ENCODE peak calls at places on chromosomes 13 and 19, in nine cellular contexts. One of them, this sample, is unnamed.

GRCh38 chr19:7408251-7408650 is 59.5 kb downstream of the ARHGEF18 start:
- DNase-seq in omental fat pad: no peak
- DNase-seq in cardiac muscle cell: no peak
- DNase-seq in GM23248: no peak
- DNase-seq in Daoy: no peak
- DNase-seq in GM18507: no peak
- DNase-seq in H9: no peak
- DNase-seq in T-helper 1 cell: no peak
- DNase-seq in CD4-positive, alpha-beta T cell: no peak
- DNase-seq in this sample: no peak

GRCh38 chr13:98014766-98015165 is 61.3 kb downstream of the IPO5 start:
- DNase-seq in CD4-positive, alpha-beta T cell: no peak
- DNase-seq in Daoy: peak; percentile 7
- DNase-seq in cardiac muscle cell: no peak
- DNase-seq in GM18507: no peak
- DNase-seq in GM23248: peak; percentile 93
- DNase-seq in H9: no peak
- DNase-seq in omental fat pad: no peak
- DNase-seq in T-helper 1 cell: no peak
- DNase-seq in this sample: no peak

GRCh38 chr13:30829788-30830637 is 76.1 kb upstream of the MEDAG start:
- DNase-seq in H9: no peak
- DNase-seq in GM23248: no peak
- DNase-seq in Daoy: peak; percentile 52
- DNase-seq in T-helper 1 cell: no peak
- DNase-seq in omental fat pad: no peak
- DNase-seq in GM18507: no peak
- DNase-seq in cardiac muscle cell: no peak
- DNase-seq in CD4-positive, alpha-beta T cell: no peak
- DNase-seq in this sample: no peak

GRCh38 chr19:12779162-12779993 is 4.0 kb upstream of the HOOK2 start:
- DNase-seq in GM18507: no peak
- DNase-seq in Daoy: peak; percentile 91
- DNase-seq in omental fat pad: no peak
- DNase-seq in cardiac muscle cell: peak; percentile 58
- DNase-seq in CD4-positive, alpha-beta T cell: no peak
- DNase-seq in T-helper 1 cell: no peak
- DNase-seq in GM23248: peak; percentile 88
- DNase-seq in H9: no peak
- DNase-seq in this sample: no peak

GRCh38 chr19:37941820-37942515 is 35.0 kb downstream of the SIPA1L3 start:
- DNase-seq in H9: no peak
- DNase-seq in Daoy: no peak
- DNase-seq in GM18507: no peak
- DNase-seq in T-helper 1 cell: no peak
- DNase-seq in GM23248: no peak
- DNase-seq in omental fat pad: no peak
- DNase-seq in cardiac muscle cell: no peak
- DNase-seq in CD4-positive, alpha-beta T cell: no peak
- DNase-seq in this sample: peak; percentile 41

GRCh38 chr19:3580156-3580955 is 4.9 kb upstream of the GIPC3 start:
- DNase-seq in T-helper 1 cell: no peak
- DNase-seq in GM18507: no peak
- DNase-seq in omental fat pad: no peak
- DNase-seq in H9: no peak
- DNase-seq in CD4-positive, alpha-beta T cell: no peak
- DNase-seq in Daoy: peak; percentile 49
- DNase-seq in GM23248: peak; percentile 97
- DNase-seq in cardiac muscle cell: no peak
- DNase-seq in this sample: peak; percentile 39

GRCh38 chr13:27341616-27342015 is 71.0 kb downstream of the RASL11A start:
- DNase-seq in GM23248: no peak
- DNase-seq in CD4-positive, alpha-beta T cell: no peak
- DNase-seq in GM18507: no peak
- DNase-seq in T-helper 1 cell: no peak
- DNase-seq in Daoy: no peak
- DNase-seq in H9: no peak
- DNase-seq in omental fat pad: peak; percentile 39
- DNase-seq in cardiac muscle cell: no peak
- DNase-seq in this sample: no peak

GRCh38 chr13:34671136-34671535 is 270.9 kb upstream of the NBEA start:
- DNase-seq in cardiac muscle cell: no peak
- DNase-seq in CD4-positive, alpha-beta T cell: no peak
- DNase-seq in omental fat pad: no peak
- DNase-seq in T-helper 1 cell: no peak
- DNase-seq in GM23248: peak; percentile 12
- DNase-seq in H9: no peak
- DNase-seq in GM18507: no peak
- DNase-seq in Daoy: no peak
- DNase-seq in this sample: no peak

GRCh38 chr13:91459485-91459884 is 61.1 kb downstream of the GPC5 start:
- DNase-seq in GM18507: no peak
- DNase-seq in T-helper 1 cell: no peak
- DNase-seq in Daoy: no peak
- DNase-seq in cardiac muscle cell: no peak
- DNase-seq in omental fat pad: no peak
- DNase-seq in CD4-positive, alpha-beta T cell: no peak
- DNase-seq in H9: no peak
- DNase-seq in GM23248: no peak
- DNase-seq in this sample: no peak

GRCh38 chr13:111664696-111665095 is 344.3 kb downstream of the TEX29 start:
- DNase-seq in GM18507: no peak
- DNase-seq in cardiac muscle cell: no peak
- DNase-seq in Daoy: no peak
- DNase-seq in T-helper 1 cell: no peak
- DNase-seq in omental fat pad: no peak
- DNase-seq in CD4-positive, alpha-beta T cell: no peak
- DNase-seq in GM23248: no peak
- DNase-seq in H9: peak; percentile 9
- DNase-seq in this sample: no peak

GRCh38 chr19:41703602-41704293 is 4.7 kb upstream of the CEACAM5 start:
- DNase-seq in omental fat pad: no peak
- DNase-seq in H9: peak; percentile 13
- DNase-seq in CD4-positive, alpha-beta T cell: no peak
- DNase-seq in GM23248: no peak
- DNase-seq in T-helper 1 cell: no peak
- DNase-seq in Daoy: no peak
- DNase-seq in cardiac muscle cell: no peak
- DNase-seq in GM18507: no peak
- DNase-seq in this sample: no peak

GRCh38 chr13:99303863-99304521 is 3.2 kb downstream of the GPR183 start:
- DNase-seq in H9: no peak
- DNase-seq in cardiac muscle cell: no peak
- DNase-seq in GM23248: no peak
- DNase-seq in omental fat pad: no peak
- DNase-seq in GM18507: no peak
- DNase-seq in T-helper 1 cell: peak; percentile 49
- DNase-seq in CD4-positive, alpha-beta T cell: peak; percentile 39
- DNase-seq in Daoy: peak; percentile 63
- DNase-seq in this sample: no peak

GRCh38 chr19:43527860-43528622 is 1.0 kb upstream of the ETHE1 start:
- DNase-seq in cardiac muscle cell: no peak
- DNase-seq in Daoy: peak; percentile 53
- DNase-seq in GM18507: no peak
- DNase-seq in omental fat pad: peak; percentile 35
- DNase-seq in GM23248: peak; percentile 62
- DNase-seq in CD4-positive, alpha-beta T cell: no peak
- DNase-seq in T-helper 1 cell: no peak
- DNase-seq in H9: no peak
- DNase-seq in this sample: peak; percentile 71

GRCh38 chr13:28467886-28468519 is 26.9 kb downstream of the FLT1 start:
- DNase-seq in cardiac muscle cell: no peak
- DNase-seq in Daoy: no peak
- DNase-seq in GM18507: no peak
- DNase-seq in omental fat pad: no peak
- DNase-seq in CD4-positive, alpha-beta T cell: no peak
- DNase-seq in T-helper 1 cell: no peak
- DNase-seq in H9: no peak
- DNase-seq in GM23248: no peak
- DNase-seq in this sample: no peak

GRCh38 chr13:79481685-79482052 is 714 bp downstream of the NDFIP2 start:
- DNase-seq in GM23248: peak; percentile 32
- DNase-seq in omental fat pad: no peak
- DNase-seq in CD4-positive, alpha-beta T cell: no peak
- DNase-seq in cardiac muscle cell: no peak
- DNase-seq in T-helper 1 cell: peak; percentile 21
- DNase-seq in GM18507: no peak
- DNase-seq in H9: no peak
- DNase-seq in Daoy: peak; percentile 17
- DNase-seq in this sample: peak; percentile 22

GRCh38 chr19:18832331-18833140 is 777 bp downstream of the UPF1 start:
- DNase-seq in omental fat pad: no peak
- DNase-seq in cardiac muscle cell: peak; percentile 45
- DNase-seq in CD4-positive, alpha-beta T cell: no peak
- DNase-seq in T-helper 1 cell: no peak
- DNase-seq in H9: peak; percentile 57
- DNase-seq in Daoy: peak; percentile 51
- DNase-seq in GM23248: peak; percentile 65
- DNase-seq in GM18507: no peak
- DNase-seq in this sample: peak; percentile 42

GRCh38 chr13:112056739-112057433 is 10.1 kb upstream of the SOX1 start:
- DNase-seq in cardiac muscle cell: no peak
- DNase-seq in Daoy: no peak
- DNase-seq in CD4-positive, alpha-beta T cell: no peak
- DNase-seq in H9: peak; percentile 48
- DNase-seq in GM23248: no peak
- DNase-seq in omental fat pad: no peak
- DNase-seq in T-helper 1 cell: no peak
- DNase-seq in GM18507: no peak
- DNase-seq in this sample: no peak

GRCh38 chr13:22235285-22235949 is 564.5 kb downstream of the FGF9 start:
- DNase-seq in GM23248: peak; percentile 4
- DNase-seq in T-helper 1 cell: no peak
- DNase-seq in H9: peak; percentile 57
- DNase-seq in CD4-positive, alpha-beta T cell: no peak
- DNase-seq in cardiac muscle cell: peak; percentile 21
- DNase-seq in GM18507: no peak
- DNase-seq in Daoy: peak; percentile 76
- DNase-seq in omental fat pad: no peak
- DNase-seq in this sample: no peak

GRCh38 chr19:18870531-18871172 is 25.3 kb downstream of the CERS1 start:
- DNase-seq in cardiac muscle cell: no peak
- DNase-seq in CD4-positive, alpha-beta T cell: no peak
- DNase-seq in Daoy: no peak
- DNase-seq in GM23248: no peak
- DNase-seq in omental fat pad: no peak
- DNase-seq in T-helper 1 cell: no peak
- DNase-seq in H9: no peak
- DNase-seq in GM18507: no peak
- DNase-seq in this sample: no peak

GRCh38 chr13:60583196-60583908 is 186.3 kb downstream of the TDRD3 start:
- DNase-seq in cardiac muscle cell: no peak
- DNase-seq in T-helper 1 cell: no peak
- DNase-seq in GM18507: no peak
- DNase-seq in GM23248: peak; percentile 89
- DNase-seq in Daoy: peak; percentile 21
- DNase-seq in H9: peak; percentile 77
- DNase-seq in CD4-positive, alpha-beta T cell: no peak
- DNase-seq in omental fat pad: no peak
- DNase-seq in this sample: no peak

GRCh38 chr13:65909501-65909900 is 1320.6 kb downstream of the PCDH9 start:
- DNase-seq in omental fat pad: no peak
- DNase-seq in H9: no peak
- DNase-seq in GM23248: no peak
- DNase-seq in cardiac muscle cell: no peak
- DNase-seq in Daoy: no peak
- DNase-seq in GM18507: no peak
- DNase-seq in T-helper 1 cell: no peak
- DNase-seq in CD4-positive, alpha-beta T cell: no peak
- DNase-seq in this sample: no peak

GRCh38 chr13:97142452-97142851 is 79.7 kb upstream of the MBNL2 start:
- DNase-seq in H9: peak; percentile 52
- DNase-seq in omental fat pad: no peak
- DNase-seq in cardiac muscle cell: peak; percentile 4
- DNase-seq in CD4-positive, alpha-beta T cell: no peak
- DNase-seq in GM18507: no peak
- DNase-seq in Daoy: no peak
- DNase-seq in GM23248: peak; percentile 63
- DNase-seq in T-helper 1 cell: no peak
- DNase-seq in this sample: peak; percentile 74

GRCh38 chr13:73598021-73598712 is 536.0 kb downstream of the KLF12 start:
- DNase-seq in CD4-positive, alpha-beta T cell: no peak
- DNase-seq in GM23248: peak; percentile 30
- DNase-seq in Daoy: peak; percentile 11
- DNase-seq in T-helper 1 cell: no peak
- DNase-seq in H9: no peak
- DNase-seq in GM18507: no peak
- DNase-seq in omental fat pad: no peak
- DNase-seq in cardiac muscle cell: no peak
- DNase-seq in this sample: no peak

GRCh38 chr19:29524912-29525870 is 603 bp upstream of the VSTM2B start:
- DNase-seq in H9: peak; percentile 66
- DNase-seq in GM23248: no peak
- DNase-seq in omental fat pad: no peak
- DNase-seq in GM18507: no peak
- DNase-seq in CD4-positive, alpha-beta T cell: no peak
- DNase-seq in Daoy: peak; percentile 38
- DNase-seq in T-helper 1 cell: no peak
- DNase-seq in cardiac muscle cell: no peak
- DNase-seq in this sample: no peak

This sample was measured in ACHN.